ENCODE peak calls at places on chromosomes 5 and 9, in nine cellular contexts. E, R, Z, H, F, N, P, W and D are unnamed samples.

GRCh38 chr9:16627967-16628366 is 242.5 kb downstream of the BNC2 start:
- DNase-seq in H (no peak), W (no peak), N (no peak), F (no peak), P (no peak), R (no peak), Z (peak), E (no peak), D (peak)

GRCh38 chr9:28671000-28671399 is 1097.7 kb upstream of the C9orf72 start:
- DNase-seq in W (no peak), Z (no peak), E (no peak), P (no peak), N (no peak), F (no peak), H (no peak), R (no peak), D (no peak)

GRCh38 chr5:172946146-172946545 is 13.1 kb upstream of the RPL26L1 start:
- DNase-seq in Z (no peak), P (no peak), R (no peak), W (no peak), H (no peak), N (no peak), E (no peak), F (no peak), D (no peak)

GRCh38 chr9:117616436-117616835 is 87.8 kb upstream of the TLR4 start:
- DNase-seq in N (no peak), Z (no peak), P (peak), R (no peak), F (no peak), E (no peak), W (no peak), H (no peak), D (no peak)

GRCh38 chr5:43019615-43020293 is 20.4 kb downstream of the ANXA2R start:
- DNase-seq in W (peak), H (peak), Z (no peak), F (peak), N (no peak), R (peak), P (peak), E (no peak), D (peak)

GRCh38 chr5:100311811-100312210 is 223.4 kb upstream of the FAM174A start:
- DNase-seq in P (no peak), R (no peak), H (no peak), N (no peak), Z (no peak), E (no peak), W (no peak), F (no peak), D (no peak)

GRCh38 chr5:173733831-173734491 is 117.5 kb upstream of the BOD1 start:
- DNase-seq in R (no peak), F (no peak), N (no peak), Z (no peak), E (no peak), H (no peak), P (no peak), W (no peak), D (no peak)

GRCh38 chr5:137660349-137660817 is 75.5 kb downstream of the KLHL3 start:
- DNase-seq in P (peak), E (peak), N (peak), H (peak), R (peak), Z (peak), F (peak), W (peak), D (peak)

GRCh38 chr9:35832814-35833213 is 3.8 kb downstream of the TMEM8B start:
- DNase-seq in R (no peak), E (no peak), H (no peak), N (no peak), P (no peak), W (no peak), F (no peak), Z (no peak), D (no peak)

GRCh38 chr5:119022017-119022745 is 33.8 kb upstream of the DTWD2 start:
- DNase-seq in N (peak), E (no peak), R (no peak), H (peak), W (no peak), Z (peak), F (no peak), P (peak), D (peak)

GRCh38 chr9:4760122-4760521 is 19.1 kb upstream of the AK3 start:
- DNase-seq in N (no peak), P (no peak), H (no peak), E (no peak), F (no peak), R (no peak), Z (no peak), W (no peak), D (no peak)

GRCh38 chr5:36875789-36876388 is 680 bp upstream of the NIPBL start:
- DNase-seq in N (peak), P (peak), F (peak), E (peak), Z (peak), W (peak), R (no peak), H (peak), D (peak)

GRCh38 chr5:167284491-167284890 is 1007.0 kb upstream of the WWC1 start:
- DNase-seq in R (no peak), F (no peak), N (no peak), Z (peak), W (no peak), P (no peak), H (no peak), E (no peak), D (no peak)

GRCh38 chr9:4837126-4837767 is 44.5 kb downstream of the RCL1 start:
- DNase-seq in Z (no peak), H (no peak), N (no peak), R (no peak), E (no peak), W (no peak), P (no peak), F (no peak), D (no peak)

GRCh38 chr9:72540348-72540873 is 19.0 kb downstream of the TMC1 start:
- DNase-seq in W (no peak), R (no peak), P (no peak), Z (peak), F (no peak), E (no peak), N (no peak), H (no peak), D (no peak)

GRCh38 chr5:41707853-41708603 is 162.2 kb downstream of the OXCT1 start:
- DNase-seq in Z (peak), F (no peak), E (no peak), N (peak), R (no peak), H (no peak), P (peak), W (no peak), D (peak)

GRCh38 chr5:84403773-84404172 is 19.1 kb upstream of the EDIL3 start:
- DNase-seq in R (no peak), P (no peak), N (no peak), W (no peak), H (no peak), F (no peak), E (no peak), Z (peak), D (peak)

GRCh38 chr5:132525299-132525724 is 18.0 kb downstream of the IL5 start:
- DNase-seq in N (no peak), P (no peak), Z (no peak), R (no peak), F (no peak), W (peak), H (no peak), E (no peak), D (no peak)

GRCh38 chr5:114314061-114314460 is 47.8 kb upstream of the KCNN2 start:
- DNase-seq in H (no peak), Z (no peak), P (no peak), W (no peak), F (no peak), E (no peak), N (no peak), R (no peak), D (no peak)

GRCh38 chr5:83553000-83553486 is 81.5 kb downstream of the VCAN start:
- DNase-seq in N (no peak), R (no peak), Z (no peak), H (no peak), F (no peak), P (peak), E (peak), W (no peak), D (no peak)

GRCh38 chr9:127207734-127208410 is 56.7 kb upstream of the GARNL3 start:
- DNase-seq in H (no peak), P (no peak), W (no peak), Z (no peak), F (no peak), R (no peak), N (no peak), E (peak), D (no peak)

GRCh38 chr9:129885018-129885669 is 49.9 kb downstream of the USP20 start:
- DNase-seq in Z (no peak), F (peak), R (no peak), W (peak), N (no peak), H (peak), E (peak), P (no peak), D (no peak)

GRCh38 chr9:125681086-125681622 is 25.9 kb downstream of the MAPKAP1 start:
- DNase-seq in W (no peak), R (no peak), E (no peak), N (no peak), Z (no peak), H (no peak), P (no peak), F (no peak), D (no peak)

GRCh38 chr5:173801006-173801405 is 87.1 kb upstream of the CPEB4 start:
- DNase-seq in F (no peak), N (no peak), R (no peak), H (no peak), E (no peak), W (no peak), P (no peak), Z (no peak), D (no peak)